ENCODE peak calls at places on chromosomes 3 and 15, in ten cellular contexts. O, R, C, H, E, Q, B, F, T and W are unnamed samples. For H3K36me3 and H3K9me3, the result is how much of the 10 kb centered on the place peaks cover.

GRCh38 chr3:86988235-86988634 is 2.7 kb downstream of the VGLL3 start:
- DNase-seq in C (no peak), B (peak), F (no peak), E (no peak), Q (peak), H (no peak), T (no peak), R (no peak), O (no peak), W (no peak)

GRCh38 chr15:71252036-71252898 is 137.0 kb downstream of the THSD4 start:
- DNase-seq in T (no peak), B (peak), F (no peak), E (peak), O (no peak), C (no peak), H (no peak), Q (peak), R (no peak), W (no peak)

GRCh38 chr15:43948691-43949325 is 122.0 kb downstream of the WDR76 start:
- DNase-seq in Q (no peak), B (no peak), O (no peak), T (no peak), E (no peak), H (no peak), F (peak), C (no peak), R (no peak), W (no peak)

GRCh38 chr3:137347132-137347531 is 389.3 kb downstream of the IL20RB start:
- DNase-seq in H (no peak), Q (no peak), C (no peak), R (peak), E (no peak), F (no peak), B (no peak), T (no peak), O (no peak), W (no peak)

GRCh38 chr3:107956991-107957467 is 133.8 kb downstream of the CD47 start:
- DNase-seq in F (no peak), C (peak), Q (peak), B (no peak), T (no peak), E (peak), R (no peak), H (no peak), O (no peak), W (peak)

GRCh38 chr15:96115642-96116041 is 214.9 kb upstream of the NR2F2 start:
- DNase-seq in T (no peak), F (no peak), Q (peak), E (no peak), R (no peak), B (peak), H (no peak), O (no peak), C (no peak), W (no peak)

GRCh38 chr15:83873966-83874365 is 220.0 kb downstream of the ADAMTSL3 start:
- DNase-seq in Q (no peak), O (no peak), C (no peak), E (no peak), F (no peak), H (no peak), R (no peak), T (no peak), B (no peak), W (no peak)

GRCh38 chr15:67178569-67179210 is 75.8 kb downstream of the AAGAB start:
- DNase-seq in H (no peak), B (peak), E (no peak), F (no peak), O (no peak), R (no peak), C (no peak), Q (peak), T (no peak), W (peak)

GRCh38 chr3:196192036-196193001 is 18.9 kb downstream of the ZDHHC19 start:
- DNase-seq in B (no peak), C (peak), T (no peak), R (peak), H (no peak), O (no peak), F (peak), Q (no peak), E (peak), W (no peak)

GRCh38 chr3:83890039-83890762 is 1068.6 kb upstream of the CADM2 start:
- DNase-seq in F (no peak), Q (no peak), E (no peak), O (no peak), B (peak), T (no peak), C (no peak), R (no peak), H (no peak), W (no peak)

GRCh38 chr3:62361261-62361660 is 12.1 kb downstream of the FEZF2 start:
- DNase-seq in E (no peak), Q (no peak), H (no peak), F (no peak), B (no peak), T (no peak), R (no peak), O (no peak), C (no peak), W (no peak)

GRCh38 chr15:74913041-74913440 is 6.4 kb upstream of the FAM219B start:
- DNase-seq in T (no peak), B (peak), Q (peak), H (no peak), R (no peak), C (no peak), E (no peak), O (no peak), F (no peak), W (no peak)

GRCh38 chr3:183513046-183513706 is 42.3 kb downstream of the KLHL6 start:
- DNase-seq in R (no peak), C (no peak), H (no peak), O (no peak), B (no peak), Q (no peak), E (no peak), F (no peak), T (no peak), W (no peak)

GRCh38 chr15:36784098-36784670 is 204.8 kb downstream of the CDIN1 start:
- DNase-seq in C (no peak), O (no peak), E (no peak), R (no peak), T (no peak), H (no peak), F (no peak), Q (no peak), B (no peak), W (no peak)

GRCh38 chr3:40211579-40211978 is 97.9 kb upstream of the EIF1B start:
- DNase-seq in B (peak), F (no peak), E (no peak), C (no peak), O (no peak), H (no peak), R (peak), T (no peak), Q (peak), W (no peak)

DNA sequence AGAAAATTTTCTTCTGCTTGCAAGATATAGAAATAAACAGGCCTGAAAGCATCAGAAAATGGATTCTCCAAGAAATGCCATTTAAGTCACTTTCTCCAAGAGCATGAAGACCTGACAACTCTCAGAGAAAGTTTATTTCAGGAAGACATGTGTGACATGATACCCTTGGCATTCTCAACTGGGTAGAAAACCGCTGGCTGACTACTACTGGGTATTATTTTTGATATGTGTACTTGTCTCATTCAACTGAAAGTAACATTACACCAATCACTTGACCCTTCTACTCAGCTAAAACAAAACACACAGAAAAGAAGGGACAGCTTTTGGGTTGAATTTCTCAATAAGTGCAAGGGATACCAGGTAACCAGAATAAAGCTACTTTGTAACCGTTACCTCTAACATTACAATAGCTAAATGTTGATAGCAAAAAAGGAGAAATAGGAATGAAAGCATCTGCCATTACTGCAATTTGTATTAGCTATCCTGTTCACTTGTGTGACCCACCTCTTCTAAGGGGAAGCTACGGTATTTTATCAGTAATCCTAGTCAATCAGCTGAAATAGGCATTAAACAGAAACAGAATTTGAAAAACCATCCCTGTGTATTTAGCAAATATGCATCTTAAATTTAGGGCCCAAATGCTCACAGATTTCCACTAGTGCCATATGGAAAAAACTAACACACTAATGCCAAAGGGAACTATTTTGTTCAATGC is 7.3 kb downstream of the TRA2B start:
- DNase-seq in Q (peak), C (no peak), H (no peak), T (no peak), B (no peak), O (no peak), R (peak), F (no peak), E (no peak), W (no peak)
- H3K36me3 ChIP-seq in Q (under half), C (under half), H (half or more), T (half or more), B (half or more), O (under half), R (half or more), F (under half), E (under half), W (under half)

GRCh38 chr15:22229971-22230815 is 149.9 kb downstream of the OR4M2 start:
- DNase-seq in F (no peak), Q (no peak), H (no peak), R (no peak), T (no peak), B (no peak), C (no peak), O (no peak), E (no peak), W (peak)
- H3K9me3 ChIP-seq in F (under half), Q (under half), H (under half), R (half or more), T (under half), B (under half), C (under half), O (half or more), E (under half), W (under half)

GRCh38 chr3:64002248-64002647 is 21.0 kb downstream of the PSMD6 start:
- DNase-seq in B (no peak), R (no peak), O (no peak), H (no peak), Q (no peak), F (no peak), T (no peak), E (no peak), C (no peak), W (no peak)
- H3K9ac ChIP-seq in B (no peak), R (no peak), O (no peak), H (no peak), Q (no peak), F (no peak), T (no peak), E (no peak), C (no peak), W (no peak)

GRCh38 chr3:37054370-37054769 is 61.1 kb downstream of the MLH1 start:
- DNase-seq in Q (peak), O (no peak), H (no peak), C (no peak), E (no peak), B (peak), F (peak), R (no peak), T (no peak), W (no peak)

GRCh38 chr3:37053753-37054152 is 60.4 kb downstream of the MLH1 start:
- DNase-seq in R (no peak), C (no peak), H (no peak), Q (peak), T (no peak), E (no peak), F (no peak), O (no peak), B (no peak), W (no peak)

GRCh38 chr3:37058117-37058516 is 64.8 kb downstream of the MLH1 start:
- DNase-seq in H (no peak), T (no peak), F (no peak), C (no peak), B (no peak), Q (no peak), E (no peak), O (no peak), R (no peak), W (no peak)

GRCh38 chr3:37053337-37053736 is 60.0 kb downstream of the MLH1 start:
- DNase-seq in B (no peak), Q (peak), R (no peak), H (no peak), F (no peak), O (no peak), C (no peak), T (no peak), E (no peak), W (no peak)

GRCh38 chr3:37056826-37057225 is 63.5 kb downstream of the MLH1 start:
- DNase-seq in Q (no peak), R (no peak), O (no peak), B (no peak), T (no peak), E (no peak), F (no peak), H (no peak), C (no peak), W (no peak)
- H3K36me3 ChIP-seq in Q (half or more), R (half or more), O (under half), B (under half), T (half or more), E (half or more), F (under half), H (half or more), C (under half), W (under half)

GRCh38 chr15:33045066-33045810 is 149.3 kb downstream of the FMN1 start:
- DNase-seq in C (no peak), Q (no peak), O (no peak), R (no peak), T (no peak), H (no peak), B (no peak), F (no peak), E (no peak), W (peak)
- H3K9me3 ChIP-seq in C (under half), Q (under half), O (under half), R (under half), T (half or more), H (under half), B (under half), F (under half), E (under half), W (under half)

GRCh38 chr15:59543721-59544547 is 67.6 kb upstream of the GCNT3 start:
- DNase-seq in C (peak), T (no peak), F (peak), Q (no peak), R (no peak), E (no peak), B (no peak), O (no peak), H (no peak), W (no peak)
- H3K9ac ChIP-seq in C (peak), T (no peak), F (peak), Q (no peak), R (no peak), E (no peak), B (no peak), O (no peak), H (no peak), W (no peak)